ENCODE peak calls at places on chromosome 15, in six cellular contexts. R is PC-3, K is psoas muscle, Q is spleen, N is kidney epithelial cell, Y is fibroblast of lung. I is an unnamed sample.

GRCh38 chr15:57152133-57152532 is 224.2 kb upstream of the CGNL1 start:
- DNase-seq in Q (no peak), Y (no peak), N (no peak), R (no peak), K (no peak), I (no peak)

GRCh38 chr15:65101418-65101890 is 13.5 kb downstream of the UBAP1L start:
- DNase-seq in K (peak; percentile 70), Y (peak; percentile 83), Q (no peak), N (peak; percentile 9), R (peak; percentile 53), I (peak; percentile 69)

GRCh38 chr15:70832176-70832575 is 21.8 kb downstream of the LARP6 start:
- DNase-seq in R (no peak), Q (no peak), N (no peak), K (no peak), Y (no peak), I (no peak)

GRCh38 chr15:74844319-74845207 is 1.6 kb upstream of the ULK3 start:
- DNase-seq in R (no peak), Y (no peak), N (no peak), Q (no peak), K (no peak), I (no peak)

GRCh38 chr15:50880221-50880620 is 28.3 kb upstream of the AP4E1 start:
- DNase-seq in R (no peak), N (no peak), Y (no peak), K (no peak), Q (no peak), I (no peak)

GRCh38 chr15:41957021-41957897 is 15.1 kb downstream of the EHD4 start:
- DNase-seq in K (no peak), Y (no peak), R (no peak), N (no peak), Q (no peak), I (no peak)

GRCh38 chr15:60070838-60071493 is 66.9 kb downstream of the FOXB1 start:
- DNase-seq in K (no peak), Y (peak; percentile 91), R (peak; percentile 89), N (no peak), Q (no peak), I (peak; percentile 89)

GRCh38 chr15:45630958-45631691 is 3.7 kb upstream of the SQOR start:
- DNase-seq in N (peak; percentile 98), K (no peak), R (peak; percentile 73), Q (no peak), Y (peak; percentile 66), I (peak; percentile 98)

GRCh38 chr15:89457086-89457485 is 39.3 kb downstream of the RHCG start:
- DNase-seq in R (peak; percentile 54), K (no peak), Y (peak; percentile 19), N (no peak), Q (no peak), I (no peak)

GRCh38 chr15:99708563-99708962 is 24.7 kb downstream of the LYSMD4 start:
- DNase-seq in Y (peak; percentile 95), K (peak; percentile 85), Q (no peak), R (peak; percentile 94), N (peak; percentile 68), I (peak; percentile 95)

GRCh38 chr15:68413363-68414255 is 18.4 kb downstream of the ITGA11 start:
- DNase-seq in Q (no peak), R (no peak), Y (no peak), N (no peak), K (peak; percentile 76), I (no peak)

GRCh38 chr15:22895465-22896190 is 57.2 kb downstream of the NIPA2 start:
- DNase-seq in R (peak; percentile 98), Q (peak; percentile 56), N (peak; percentile 77), K (no peak), Y (peak; percentile 29), I (peak; percentile 99)

GRCh38 chr15:79657722-79658121 is 225.6 kb downstream of the MINAR1 start:
- DNase-seq in R (peak; percentile 72), Y (no peak), K (no peak), N (no peak), Q (no peak), I (no peak)

GRCh38 chr15:73305331-73306211 is 63.2 kb downstream of the HCN4 start:
- DNase-seq in R (peak; percentile 74), Y (peak; percentile 68), N (peak; percentile 23), K (no peak), Q (no peak), I (peak; percentile 90)
- TF ChIP-seq CTCF in R (peak; percentile 89), Y (peak; percentile 65), N (peak; percentile 65), K (no peak), Q (peak; percentile 19), I (peak; percentile 82)

GRCh38 chr15:29820802-29821160 is 1.5 kb downstream of the TJP1 start:
- DNase-seq in R (peak; percentile 33), Y (peak; percentile 33), N (no peak), Q (no peak), K (no peak), I (no peak)
- H3K4me3 ChIP-seq in R (peak overlapping the region; percentile 95), Y (peak overlapping the region; percentile 86), N (peak overlapping the region; percentile 84), Q (peak overlapping the region; percentile 46), K (peak overlapping the region; percentile 90), I (peak overlapping the region; percentile 73)

DNA sequence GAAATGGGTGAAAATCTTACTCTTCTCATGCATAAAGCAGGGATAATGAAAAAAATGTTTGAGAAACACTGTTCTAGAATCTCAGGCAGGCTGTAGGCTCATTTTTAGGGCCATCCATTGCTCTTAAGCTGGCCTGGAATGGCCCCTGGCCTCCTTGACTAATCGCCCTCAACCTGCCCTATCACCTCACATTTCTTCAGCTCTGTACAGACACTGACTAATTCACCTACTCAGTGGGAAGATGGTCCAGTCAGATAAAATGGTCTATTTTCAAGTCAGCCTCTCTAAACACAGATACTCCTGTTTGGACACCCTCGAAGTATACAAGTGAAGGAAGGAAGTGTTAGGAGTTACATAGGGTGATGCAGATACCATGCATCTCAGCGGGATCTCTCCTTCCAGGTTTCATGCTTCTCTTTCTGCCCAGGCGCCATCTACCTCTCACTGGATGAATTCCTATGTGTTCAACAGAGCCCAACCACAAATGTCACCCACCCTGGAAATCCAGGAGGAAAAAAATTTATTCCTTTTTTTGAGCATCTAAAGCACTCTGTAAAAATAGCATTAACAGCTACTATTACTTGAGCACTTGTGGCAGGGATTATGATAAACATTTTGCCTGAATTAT is 12.1 kb downstream of the FMN1 start:
- DNase-seq in R (no peak), N (no peak), K (no peak), Q (no peak), Y (no peak), I (no peak)
- TF ChIP-seq CTCF in R (no peak), N (no peak), K (no peak), Q (no peak), Y (no peak), I (no peak)

GRCh38 chr15:77631790-77632551 is 741 bp downstream of the LINGO1 start:
- DNase-seq in Y (no peak), N (no peak), K (no peak), Q (no peak), R (no peak), I (no peak)
- H3K4me3 ChIP-seq in Y (no peak overlapping the region), N (no peak overlapping the region), K (peak overlapping the region; percentile 58), Q (peak overlapping the region; percentile 26), R (no peak overlapping the region), I (no peak overlapping the region)

DNA sequence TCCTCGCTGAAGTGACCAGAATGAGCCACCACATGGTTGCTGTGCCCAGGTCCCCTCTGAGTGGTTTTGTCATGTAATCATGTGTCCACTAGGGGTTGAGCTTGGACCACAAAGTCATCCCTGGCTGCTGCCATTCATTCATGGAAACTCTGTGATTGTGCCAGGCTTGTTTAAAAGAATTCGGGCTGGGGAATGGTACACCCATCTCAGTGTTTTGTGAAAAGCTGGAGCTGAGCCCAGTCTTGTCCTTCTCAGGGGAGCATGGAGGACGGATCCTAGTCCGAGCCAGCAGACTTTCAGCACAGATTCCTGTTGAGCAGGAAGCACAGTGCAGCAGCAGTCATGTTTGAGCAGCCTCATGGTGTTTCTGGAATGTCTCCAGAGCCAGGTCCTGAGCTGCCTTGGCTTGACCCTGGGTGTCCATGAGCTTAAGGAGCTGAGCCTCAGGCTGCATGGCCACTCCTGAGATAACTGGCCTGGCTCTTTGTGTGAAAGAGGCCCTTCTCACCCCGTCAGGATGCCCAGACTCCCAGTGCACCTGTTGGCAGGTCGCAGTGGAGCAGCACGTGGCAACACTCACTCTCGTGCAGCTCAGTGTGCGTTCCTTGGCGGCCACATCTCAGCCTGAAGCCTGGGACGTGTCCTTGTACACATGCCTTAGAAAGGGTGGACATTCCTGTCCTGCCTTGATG is 260.3 kb upstream of the TPM1 start:
- DNase-seq in Y (peak; percentile 89), N (peak; percentile 61), Q (no peak), R (peak; percentile 70), K (peak; percentile 57), I (peak; percentile 84)
- TF ChIP-seq CTCF in Y (peak; percentile 78), N (peak; percentile 66), Q (peak; percentile 19), R (peak; percentile 74), K (peak; percentile 66), I (peak; percentile 80)

I was measured in epithelial cell of esophagus.